ENCODE peak calls at places on chromosomes 12 and 14, in five cellular contexts. One of them, this sample, is unnamed.

GRCh38 chr14:21749306-21749868 is 75.8 kb upstream of the OR4E1 start:
- DNase-seq in mesenchymal stem cell: no peak
- DNase-seq in pancreas: no peak
- DNase-seq in IMR-90: no peak
- DNase-seq in AG09309: no peak
- DNase-seq in this sample: no peak

GRCh38 chr14:20628063-20628854 is 13.2 kb downstream of the OR6S1 start:
- DNase-seq in mesenchymal stem cell: no peak
- DNase-seq in AG09309: no peak
- DNase-seq in IMR-90: no peak
- DNase-seq in pancreas: no peak
- DNase-seq in this sample: no peak

GRCh38 chr12:69898236-69898635 is 73.2 kb downstream of the MYRFL start:
- DNase-seq in mesenchymal stem cell: peak
- DNase-seq in pancreas: no peak
- DNase-seq in IMR-90: peak
- DNase-seq in AG09309: no peak
- DNase-seq in this sample: no peak

GRCh38 chr14:89237923-89238529 is 179.0 kb downstream of the FOXN3 start:
- DNase-seq in pancreas: no peak
- DNase-seq in IMR-90: peak
- DNase-seq in AG09309: no peak
- DNase-seq in mesenchymal stem cell: no peak
- DNase-seq in this sample: no peak

GRCh38 chr12:77377116-77377515 is 311.7 kb upstream of the E2F7 start:
- DNase-seq in AG09309: peak
- DNase-seq in mesenchymal stem cell: peak
- DNase-seq in pancreas: no peak
- DNase-seq in IMR-90: peak
- DNase-seq in this sample: no peak

GRCh38 chr14:23106747-23107045 is 1.9 kb upstream of the CIROP start:
- DNase-seq in mesenchymal stem cell: no peak
- DNase-seq in pancreas: no peak
- DNase-seq in AG09309: no peak
- DNase-seq in IMR-90: no peak
- DNase-seq in this sample: no peak

GRCh38 chr12:111166779-111167540 is 201.9 kb downstream of the PHETA1 start:
- DNase-seq in mesenchymal stem cell: no peak
- DNase-seq in IMR-90: no peak
- DNase-seq in pancreas: no peak
- DNase-seq in AG09309: no peak
- DNase-seq in this sample: peak

GRCh38 chr12:122099280-122099749 is 20.8 kb downstream of the MLXIP start:
- DNase-seq in IMR-90: no peak
- DNase-seq in pancreas: no peak
- DNase-seq in AG09309: no peak
- DNase-seq in mesenchymal stem cell: no peak
- DNase-seq in this sample: no peak

GRCh38 chr14:70086685-70087379 is 101.9 kb downstream of the SLC8A3 start:
- DNase-seq in IMR-90: peak
- DNase-seq in AG09309: no peak
- DNase-seq in mesenchymal stem cell: peak
- DNase-seq in pancreas: no peak
- DNase-seq in this sample: peak

GRCh38 chr14:63178912-63179311 is 25.3 kb upstream of the RHOJ start:
- DNase-seq in IMR-90: peak
- DNase-seq in mesenchymal stem cell: no peak
- DNase-seq in pancreas: no peak
- DNase-seq in AG09309: peak
- DNase-seq in this sample: peak

GRCh38 chr14:89144642-89145041 is 272.4 kb downstream of the FOXN3 start:
- DNase-seq in IMR-90: no peak
- DNase-seq in AG09309: no peak
- DNase-seq in mesenchymal stem cell: no peak
- DNase-seq in pancreas: no peak
- DNase-seq in this sample: no peak

GRCh38 chr14:97706814-97707213 is 909.6 kb downstream of the VRK1 start:
- DNase-seq in IMR-90: no peak
- DNase-seq in mesenchymal stem cell: no peak
- DNase-seq in pancreas: no peak
- DNase-seq in AG09309: no peak
- DNase-seq in this sample: no peak

GRCh38 chr14:49940805-49941421 is 48.0 kb downstream of the ARF6 start:
- DNase-seq in pancreas: no peak
- DNase-seq in mesenchymal stem cell: peak
- DNase-seq in IMR-90: peak
- DNase-seq in AG09309: peak
- DNase-seq in this sample: no peak

GRCh38 chr14:68784995-68785816 is 7.7 kb downstream of the ZFP36L1 start:
- DNase-seq in pancreas: peak
- DNase-seq in AG09309: no peak
- DNase-seq in mesenchymal stem cell: peak
- DNase-seq in IMR-90: peak
- DNase-seq in this sample: no peak

GRCh38 chr12:109604902-109605536 is 31.4 kb downstream of the MVK start:
- DNase-seq in IMR-90: no peak
- DNase-seq in mesenchymal stem cell: no peak
- DNase-seq in pancreas: no peak
- DNase-seq in AG09309: no peak
- DNase-seq in this sample: no peak

GRCh38 chr12:53098354-53098981 is 1.0 kb downstream of the IGFBP6 start:
- DNase-seq in IMR-90: peak
- DNase-seq in AG09309: no peak
- DNase-seq in mesenchymal stem cell: peak
- DNase-seq in pancreas: no peak
- DNase-seq in this sample: no peak

GRCh38 chr12:118984206-118984943 is 3.0 kb downstream of the SRRM4 start:
- DNase-seq in IMR-90: no peak
- DNase-seq in mesenchymal stem cell: no peak
- DNase-seq in AG09309: no peak
- DNase-seq in pancreas: no peak
- DNase-seq in this sample: no peak

GRCh38 chr14:76490735-76491134 is 114.8 kb downstream of the ESRRB start:
- DNase-seq in IMR-90: no peak
- DNase-seq in pancreas: no peak
- DNase-seq in mesenchymal stem cell: no peak
- DNase-seq in AG09309: no peak
- DNase-seq in this sample: no peak

GRCh38 chr14:50452285-50452684 is 55.6 kb upstream of the CDKL1 start:
- DNase-seq in IMR-90: peak
- DNase-seq in pancreas: no peak
- DNase-seq in AG09309: no peak
- DNase-seq in mesenchymal stem cell: no peak
- DNase-seq in this sample: no peak

GRCh38 chr14:92729632-92730358 is 18.6 kb downstream of the LGMN start:
- DNase-seq in AG09309: peak
- DNase-seq in pancreas: no peak
- DNase-seq in mesenchymal stem cell: peak
- DNase-seq in IMR-90: peak
- DNase-seq in this sample: no peak

GRCh38 chr14:105311838-105312237 is 2.7 kb upstream of the PACS2 start:
- DNase-seq in AG09309: no peak
- DNase-seq in pancreas: no peak
- DNase-seq in mesenchymal stem cell: no peak
- DNase-seq in IMR-90: no peak
- DNase-seq in this sample: no peak

GRCh38 chr14:51396222-51396815 is 156.3 kb downstream of the TMX1 start:
- DNase-seq in pancreas: peak
- DNase-seq in IMR-90: peak
- DNase-seq in mesenchymal stem cell: peak
- DNase-seq in AG09309: peak
- DNase-seq in this sample: peak

GRCh38 chr12:42698213-42698612 is 108.7 kb upstream of the PRICKLE1 start:
- DNase-seq in AG09309: peak
- DNase-seq in pancreas: no peak
- DNase-seq in mesenchymal stem cell: peak
- DNase-seq in IMR-90: no peak
- DNase-seq in this sample: no peak

GRCh38 chr12:122880668-122881067 is 15.3 kb downstream of the VPS37B start:
- DNase-seq in mesenchymal stem cell: no peak
- DNase-seq in pancreas: no peak
- DNase-seq in IMR-90: peak
- DNase-seq in AG09309: no peak
- DNase-seq in this sample: no peak

GRCh38 chr14:30108975-30109700 is 181.5 kb upstream of the PRKD1 start:
- DNase-seq in AG09309: no peak
- DNase-seq in IMR-90: peak
- DNase-seq in pancreas: no peak
- DNase-seq in mesenchymal stem cell: peak
- DNase-seq in this sample: no peak

GRCh38 chr12:26044007-26044394 is 80.8 kb downstream of the BHLHE41 start:
- DNase-seq in IMR-90: peak
- DNase-seq in pancreas: no peak
- DNase-seq in mesenchymal stem cell: no peak
- DNase-seq in AG09309: no peak
- DNase-seq in this sample: no peak

GRCh38 chr12:99906786-99907185 is 78.0 kb downstream of the ANKS1B start:
- DNase-seq in AG09309: no peak
- DNase-seq in IMR-90: no peak
- DNase-seq in mesenchymal stem cell: peak
- DNase-seq in pancreas: no peak
- DNase-seq in this sample: no peak

GRCh38 chr12:57236224-57236924 is 6.9 kb downstream of the SHMT2 start:
- DNase-seq in pancreas: peak
- DNase-seq in mesenchymal stem cell: no peak
- DNase-seq in IMR-90: no peak
- DNase-seq in AG09309: no peak
- DNase-seq in this sample: no peak

GRCh38 chr12:64796205-64796845 is 28.1 kb upstream of the TBC1D30 start:
- DNase-seq in IMR-90: peak
- DNase-seq in pancreas: peak
- DNase-seq in AG09309: peak
- DNase-seq in mesenchymal stem cell: peak
- DNase-seq in this sample: peak

GRCh38 chr14:58755026-58755929 is 117.5 kb downstream of the DACT1 start:
- DNase-seq in AG09309: no peak
- DNase-seq in mesenchymal stem cell: no peak
- DNase-seq in pancreas: no peak
- DNase-seq in IMR-90: no peak
- DNase-seq in this sample: peak

GRCh38 chr14:69619007-69619406 is 7.6 kb downstream of the SUSD6 start:
- DNase-seq in IMR-90: no peak
- DNase-seq in AG09309: no peak
- DNase-seq in mesenchymal stem cell: no peak
- DNase-seq in pancreas: no peak
- DNase-seq in this sample: no peak

GRCh38 chr14:61472801-61473376 is 151.5 kb downstream of the PRKCH start:
- DNase-seq in IMR-90: peak
- DNase-seq in mesenchymal stem cell: peak
- DNase-seq in AG09309: no peak
- DNase-seq in pancreas: no peak
- DNase-seq in this sample: no peak

GRCh38 chr14:61470261-61470953 is 149.0 kb downstream of the PRKCH start:
- DNase-seq in AG09309: peak
- DNase-seq in pancreas: no peak
- DNase-seq in mesenchymal stem cell: peak
- DNase-seq in IMR-90: peak
- DNase-seq in this sample: no peak

GRCh38 chr14:61472025-61472672 is 150.8 kb downstream of the PRKCH start:
- DNase-seq in mesenchymal stem cell: peak
- DNase-seq in IMR-90: peak
- DNase-seq in pancreas: no peak
- DNase-seq in AG09309: peak
- DNase-seq in this sample: no peak

GRCh38 chr14:61470954-61471279 is 149.5 kb downstream of the PRKCH start:
- DNase-seq in AG09309: no peak
- DNase-seq in mesenchymal stem cell: no peak
- DNase-seq in IMR-90: no peak
- DNase-seq in pancreas: no peak
- DNase-seq in this sample: no peak

GRCh38 chr14:61471297-61471980 is 150.1 kb downstream of the PRKCH start:
- DNase-seq in AG09309: no peak
- DNase-seq in IMR-90: no peak
- DNase-seq in pancreas: no peak
- DNase-seq in mesenchymal stem cell: peak
- DNase-seq in this sample: no peak
- H3K4me3 ChIP-seq in AG09309: peak
- H3K4me3 ChIP-seq in IMR-90: peak
- H3K4me3 ChIP-seq in pancreas: peak
- H3K4me3 ChIP-seq in mesenchymal stem cell: peak
- H3K4me3 ChIP-seq in this sample: no peak

GRCh38 chr14:100826371-100827139 is 637 bp downstream of the MEG3 start:
- DNase-seq in IMR-90: no peak
- DNase-seq in AG09309: no peak
- DNase-seq in pancreas: no peak
- DNase-seq in mesenchymal stem cell: no peak
- DNase-seq in this sample: no peak
- H3K4me3 ChIP-seq in IMR-90: peak
- H3K4me3 ChIP-seq in AG09309: peak
- H3K4me3 ChIP-seq in pancreas: peak
- H3K4me3 ChIP-seq in mesenchymal stem cell: peak
- H3K4me3 ChIP-seq in this sample: peak

DNA sequence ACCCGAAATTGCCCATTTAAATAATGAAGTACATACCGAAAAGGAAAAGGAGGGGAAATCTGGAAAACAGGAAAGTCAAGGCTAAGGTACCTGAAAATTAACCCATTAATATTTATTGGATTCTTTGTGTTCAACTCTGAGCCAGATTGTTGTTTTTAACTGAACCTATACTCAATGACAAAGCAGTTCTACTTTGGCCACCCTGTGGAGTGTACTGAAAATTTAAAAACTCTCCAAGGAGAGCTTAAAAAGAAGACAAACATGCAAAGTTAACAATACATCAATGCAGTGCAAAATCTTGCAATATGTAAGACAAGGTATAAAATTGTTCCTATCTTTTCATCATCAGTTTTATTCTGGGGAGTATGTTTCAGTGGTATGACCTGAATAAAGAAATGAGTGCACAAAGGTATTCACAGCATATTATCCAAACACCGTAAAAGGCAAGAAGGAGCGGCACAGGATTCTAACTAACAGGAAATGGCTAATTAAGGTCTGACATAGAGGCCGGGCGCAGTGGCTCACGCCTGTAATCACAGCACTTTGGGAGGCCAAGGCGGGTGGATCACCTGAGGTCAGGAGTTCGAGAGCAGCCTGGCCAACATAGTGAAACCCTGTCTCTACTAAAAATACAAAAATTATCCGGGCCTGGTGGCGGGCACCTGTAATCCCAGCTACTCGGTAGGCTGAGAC is 1.7 kb downstream of the USP44 start:
- DNase-seq in mesenchymal stem cell: no peak
- DNase-seq in pancreas: no peak
- DNase-seq in AG09309: no peak
- DNase-seq in IMR-90: no peak
- DNase-seq in this sample: no peak
- H3K4me3 ChIP-seq in mesenchymal stem cell: peak
- H3K4me3 ChIP-seq in pancreas: peak
- H3K4me3 ChIP-seq in AG09309: no peak
- H3K4me3 ChIP-seq in IMR-90: peak
- H3K4me3 ChIP-seq in this sample: no peak

GRCh38 chr14:65062096-65063075 is 39.9 kb downstream of the MAX start:
- DNase-seq in pancreas: no peak
- DNase-seq in mesenchymal stem cell: no peak
- DNase-seq in AG09309: no peak
- DNase-seq in IMR-90: no peak
- DNase-seq in this sample: no peak
- H3K4me3 ChIP-seq in pancreas: no peak
- H3K4me3 ChIP-seq in mesenchymal stem cell: no peak
- H3K4me3 ChIP-seq in AG09309: no peak
- H3K4me3 ChIP-seq in IMR-90: no peak
- H3K4me3 ChIP-seq in this sample: no peak

GRCh38 chr12:16796168-16796567 is 190.2 kb upstream of the LMO3 start:
- DNase-seq in IMR-90: no peak
- DNase-seq in mesenchymal stem cell: no peak
- DNase-seq in pancreas: no peak
- DNase-seq in AG09309: no peak
- DNase-seq in this sample: no peak
- H3K4me3 ChIP-seq in IMR-90: no peak
- H3K4me3 ChIP-seq in mesenchymal stem cell: no peak
- H3K4me3 ChIP-seq in pancreas: no peak
- H3K4me3 ChIP-seq in AG09309: no peak
- H3K4me3 ChIP-seq in this sample: no peak